ENCODE peak calls at places on chromosomes 11 and 22, in six cellular contexts. One of them, this sample, is unnamed.

GRCh38 chr11:541433-541885 is 4.1 kb downstream of the LRRC56 start:
- DNase-seq in brain microvascular endothelial cell: no peak
- DNase-seq in tibial nerve: no peak
- DNase-seq in ovary: no peak
- DNase-seq in Peyer's patch: no peak
- DNase-seq in dorsolateral prefrontal cortex: no peak
- DNase-seq in this sample: no peak

GRCh38 chr11:3880724-3881123 is 25.3 kb downstream of the STIM1 start:
- DNase-seq in brain microvascular endothelial cell: peak; percentile 15
- DNase-seq in tibial nerve: no peak
- DNase-seq in ovary: no peak
- DNase-seq in Peyer's patch: no peak
- DNase-seq in dorsolateral prefrontal cortex: no peak
- DNase-seq in this sample: no peak

GRCh38 chr11:133215529-133216230 is 316.6 kb downstream of the OPCML start:
- DNase-seq in brain microvascular endothelial cell: no peak
- DNase-seq in tibial nerve: no peak
- DNase-seq in ovary: no peak
- DNase-seq in Peyer's patch: no peak
- DNase-seq in dorsolateral prefrontal cortex: no peak
- DNase-seq in this sample: no peak

GRCh38 chr11:96017872-96018271 is 94.0 kb upstream of the MTMR2 start:
- DNase-seq in brain microvascular endothelial cell: no peak
- DNase-seq in tibial nerve: no peak
- DNase-seq in ovary: no peak
- DNase-seq in Peyer's patch: no peak
- DNase-seq in dorsolateral prefrontal cortex: no peak
- DNase-seq in this sample: no peak

GRCh38 chr11:82936261-82936660 is 34.7 kb downstream of the DDIAS start:
- DNase-seq in brain microvascular endothelial cell: peak; percentile 40
- DNase-seq in tibial nerve: no peak
- DNase-seq in ovary: no peak
- DNase-seq in Peyer's patch: no peak
- DNase-seq in dorsolateral prefrontal cortex: no peak
- DNase-seq in this sample: no peak

GRCh38 chr11:27331984-27332383 is 31.0 kb downstream of the CCDC34 start:
- DNase-seq in brain microvascular endothelial cell: peak; percentile 67
- DNase-seq in tibial nerve: no peak
- DNase-seq in ovary: no peak
- DNase-seq in Peyer's patch: no peak
- DNase-seq in dorsolateral prefrontal cortex: no peak
- DNase-seq in this sample: no peak

GRCh38 chr22:38169116-38169515 is 12.5 kb downstream of the PLA2G6 start:
- DNase-seq in brain microvascular endothelial cell: no peak
- DNase-seq in tibial nerve: no peak
- DNase-seq in ovary: no peak
- DNase-seq in Peyer's patch: no peak
- DNase-seq in dorsolateral prefrontal cortex: no peak
- DNase-seq in this sample: no peak

GRCh38 chr11:90171359-90171758 is 36.9 kb downstream of the NAALAD2 start:
- DNase-seq in brain microvascular endothelial cell: no peak
- DNase-seq in tibial nerve: no peak
- DNase-seq in ovary: no peak
- DNase-seq in Peyer's patch: no peak
- DNase-seq in dorsolateral prefrontal cortex: no peak
- DNase-seq in this sample: no peak

GRCh38 chr11:129048911-129049310 is 106.2 kb upstream of the TP53AIP1 start:
- DNase-seq in brain microvascular endothelial cell: no peak
- DNase-seq in tibial nerve: no peak
- DNase-seq in ovary: no peak
- DNase-seq in Peyer's patch: no peak
- DNase-seq in dorsolateral prefrontal cortex: no peak
- DNase-seq in this sample: no peak

GRCh38 chr11:34558211-34558610 is 44.6 kb upstream of the ELF5 start:
- DNase-seq in brain microvascular endothelial cell: no peak
- DNase-seq in tibial nerve: no peak
- DNase-seq in ovary: no peak
- DNase-seq in Peyer's patch: no peak
- DNase-seq in dorsolateral prefrontal cortex: no peak
- DNase-seq in this sample: no peak

GRCh38 chr11:117606807-117607206 is 190.2 kb downstream of the DSCAML1 start:
- DNase-seq in brain microvascular endothelial cell: no peak
- DNase-seq in tibial nerve: no peak
- DNase-seq in ovary: no peak
- DNase-seq in Peyer's patch: no peak
- DNase-seq in dorsolateral prefrontal cortex: no peak
- DNase-seq in this sample: no peak

GRCh38 chr22:23779731-23780130 is 7.0 kb upstream of the SMARCB1 start:
- DNase-seq in brain microvascular endothelial cell: no peak
- DNase-seq in tibial nerve: no peak
- DNase-seq in ovary: no peak
- DNase-seq in Peyer's patch: no peak
- DNase-seq in dorsolateral prefrontal cortex: no peak
- DNase-seq in this sample: no peak

GRCh38 chr11:8934735-8935478 is 2.2 kb upstream of the C11orf16 start:
- DNase-seq in brain microvascular endothelial cell: peak; percentile 88
- DNase-seq in tibial nerve: no peak
- DNase-seq in ovary: no peak
- DNase-seq in Peyer's patch: no peak
- DNase-seq in dorsolateral prefrontal cortex: no peak
- DNase-seq in this sample: no peak

GRCh38 chr22:22896601-22897000 is 9.0 kb downstream of the IGLL5 start:
- DNase-seq in brain microvascular endothelial cell: no peak
- DNase-seq in tibial nerve: no peak
- DNase-seq in ovary: no peak
- DNase-seq in Peyer's patch: no peak
- DNase-seq in dorsolateral prefrontal cortex: no peak
- DNase-seq in this sample: no peak

GRCh38 chr11:113873241-113873626 is 2.1 kb downstream of the USP28 start:
- DNase-seq in brain microvascular endothelial cell: peak; percentile 58
- DNase-seq in tibial nerve: no peak
- DNase-seq in ovary: no peak
- DNase-seq in Peyer's patch: no peak
- DNase-seq in dorsolateral prefrontal cortex: no peak
- DNase-seq in this sample: no peak

GRCh38 chr11:1943977-1944376 is 3.2 kb upstream of the MRPL23 start:
- DNase-seq in brain microvascular endothelial cell: no peak
- DNase-seq in tibial nerve: no peak
- DNase-seq in ovary: peak; percentile 14
- DNase-seq in Peyer's patch: no peak
- DNase-seq in dorsolateral prefrontal cortex: no peak
- DNase-seq in this sample: no peak

GRCh38 chr11:898160-898517 is 12.5 kb downstream of the CHID1 start:
- DNase-seq in brain microvascular endothelial cell: no peak
- DNase-seq in tibial nerve: no peak
- DNase-seq in ovary: no peak
- DNase-seq in Peyer's patch: no peak
- DNase-seq in dorsolateral prefrontal cortex: no peak
- DNase-seq in this sample: no peak

GRCh38 chr22:17300926-17301325 is 68.3 kb upstream of the CECR2 start:
- DNase-seq in brain microvascular endothelial cell: no peak
- DNase-seq in tibial nerve: no peak
- DNase-seq in ovary: no peak
- DNase-seq in Peyer's patch: no peak
- DNase-seq in dorsolateral prefrontal cortex: no peak
- DNase-seq in this sample: no peak

GRCh38 chr11:72720806-72721205 is 31.4 kb downstream of the ARAP1 start:
- DNase-seq in brain microvascular endothelial cell: no peak
- DNase-seq in tibial nerve: no peak
- DNase-seq in ovary: no peak
- DNase-seq in Peyer's patch: no peak
- DNase-seq in dorsolateral prefrontal cortex: no peak
- DNase-seq in this sample: no peak

GRCh38 chr22:46322711-46323110 is 12.8 kb upstream of the TRMU start:
- DNase-seq in brain microvascular endothelial cell: no peak
- DNase-seq in tibial nerve: no peak
- DNase-seq in ovary: no peak
- DNase-seq in Peyer's patch: no peak
- DNase-seq in dorsolateral prefrontal cortex: no peak
- DNase-seq in this sample: no peak

GRCh38 chr11:66842896-66843775 is at the start of gene RCE1:
- DNase-seq in brain microvascular endothelial cell: peak; percentile 74
- DNase-seq in tibial nerve: peak; percentile 84
- DNase-seq in ovary: peak; percentile 88
- DNase-seq in Peyer's patch: peak; percentile 96
- DNase-seq in dorsolateral prefrontal cortex: peak; percentile 86
- DNase-seq in this sample: peak; percentile 94

GRCh38 chr11:18650859-18651557 is 16.9 kb upstream of the SPTY2D1 start:
- DNase-seq in brain microvascular endothelial cell: peak; percentile 36
- DNase-seq in tibial nerve: peak; percentile 29
- DNase-seq in ovary: peak; percentile 33
- DNase-seq in Peyer's patch: no peak
- DNase-seq in dorsolateral prefrontal cortex: no peak
- DNase-seq in this sample: no peak

GRCh38 chr11:43708776-43709175 is 28.2 kb downstream of the HSD17B12 start:
- DNase-seq in brain microvascular endothelial cell: no peak
- DNase-seq in tibial nerve: no peak
- DNase-seq in ovary: no peak
- DNase-seq in Peyer's patch: no peak
- DNase-seq in dorsolateral prefrontal cortex: no peak
- DNase-seq in this sample: no peak

GRCh38 chr11:77111277-77111676 is 8.6 kb downstream of the OMP start:
- DNase-seq in brain microvascular endothelial cell: no peak
- DNase-seq in tibial nerve: no peak
- DNase-seq in ovary: no peak
- DNase-seq in Peyer's patch: no peak
- DNase-seq in dorsolateral prefrontal cortex: no peak
- DNase-seq in this sample: no peak

GRCh38 chr11:57477507-57478189 is 17.3 kb downstream of the RTN4RL2 start:
- DNase-seq in brain microvascular endothelial cell: no peak
- DNase-seq in tibial nerve: no peak
- DNase-seq in ovary: no peak
- DNase-seq in Peyer's patch: no peak
- DNase-seq in dorsolateral prefrontal cortex: no peak
- DNase-seq in this sample: no peak

GRCh38 chr11:57668467-57668890 is 565 bp downstream of the ZDHHC5 start:
- DNase-seq in brain microvascular endothelial cell: no peak
- DNase-seq in tibial nerve: no peak
- DNase-seq in ovary: no peak
- DNase-seq in Peyer's patch: no peak
- DNase-seq in dorsolateral prefrontal cortex: no peak
- DNase-seq in this sample: no peak

GRCh38 chr11:1837171-1838076 is 1.4 kb upstream of the TNNI2 start:
- DNase-seq in brain microvascular endothelial cell: no peak
- DNase-seq in tibial nerve: peak; percentile 40
- DNase-seq in ovary: peak; percentile 77
- DNase-seq in Peyer's patch: peak; percentile 73
- DNase-seq in dorsolateral prefrontal cortex: peak; percentile 40
- DNase-seq in this sample: peak; percentile 86

GRCh38 chr22:26462971-26463661 is 20.5 kb downstream of the HPS4 start:
- DNase-seq in brain microvascular endothelial cell: no peak
- DNase-seq in tibial nerve: no peak
- DNase-seq in ovary: no peak
- DNase-seq in Peyer's patch: no peak
- DNase-seq in dorsolateral prefrontal cortex: no peak
- DNase-seq in this sample: no peak

GRCh38 chr22:49966716-49967332 is 6.3 kb downstream of the PIM3 start:
- DNase-seq in brain microvascular endothelial cell: no peak
- DNase-seq in tibial nerve: peak; percentile 51
- DNase-seq in ovary: peak; percentile 61
- DNase-seq in Peyer's patch: peak; percentile 56
- DNase-seq in dorsolateral prefrontal cortex: peak; percentile 27
- DNase-seq in this sample: no peak

GRCh38 chr22:49964493-49965290 is 4.1 kb downstream of the PIM3 start:
- DNase-seq in brain microvascular endothelial cell: no peak
- DNase-seq in tibial nerve: no peak
- DNase-seq in ovary: peak; percentile 35
- DNase-seq in Peyer's patch: peak; percentile 54
- DNase-seq in dorsolateral prefrontal cortex: no peak
- DNase-seq in this sample: no peak

GRCh38 chr22:49967333-49968241 is 7.0 kb downstream of the PIM3 start:
- DNase-seq in brain microvascular endothelial cell: no peak
- DNase-seq in tibial nerve: peak; percentile 54
- DNase-seq in ovary: peak; percentile 60
- DNase-seq in Peyer's patch: peak; percentile 61
- DNase-seq in dorsolateral prefrontal cortex: peak; percentile 40
- DNase-seq in this sample: peak; percentile 21

GRCh38 chr22:49965291-49966040 is 4.9 kb downstream of the PIM3 start:
- DNase-seq in brain microvascular endothelial cell: no peak
- DNase-seq in tibial nerve: no peak
- DNase-seq in ovary: peak; percentile 29
- DNase-seq in Peyer's patch: peak; percentile 56
- DNase-seq in dorsolateral prefrontal cortex: no peak
- DNase-seq in this sample: no peak

DNA sequence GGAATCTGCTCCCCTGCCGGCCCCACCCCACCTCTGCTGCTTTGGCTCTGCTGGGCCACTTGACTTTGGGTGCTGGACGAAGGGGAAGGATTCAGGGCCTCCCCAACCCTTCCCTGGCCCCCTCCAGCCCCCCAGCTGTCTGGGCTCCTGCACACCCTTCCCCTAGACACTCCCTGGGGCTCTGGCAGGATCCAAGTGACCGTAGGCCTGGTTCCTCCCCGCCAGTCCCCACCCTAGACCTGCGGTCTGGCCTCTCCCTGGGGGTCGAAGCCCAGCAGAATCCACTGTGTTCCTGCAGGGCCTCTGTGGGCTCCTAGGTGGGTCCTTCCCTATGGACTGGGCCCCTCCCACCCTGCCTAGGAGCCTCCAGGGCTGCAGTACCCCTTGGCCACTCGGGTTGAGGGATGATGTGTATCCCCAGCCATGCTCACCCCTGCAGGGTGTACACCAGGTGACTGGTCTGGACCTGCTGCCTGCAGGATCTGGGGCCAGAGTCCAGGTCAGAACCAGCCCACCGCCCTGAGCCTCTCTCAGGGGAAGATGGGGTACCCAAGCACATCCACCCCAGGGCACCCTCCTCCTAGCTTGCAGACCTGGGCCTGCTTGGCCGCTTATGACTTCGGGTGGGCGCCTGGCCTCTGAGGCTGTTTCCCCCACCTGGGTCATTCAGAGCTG is 5.6 kb downstream of the PIM3 start:
- DNase-seq in brain microvascular endothelial cell: no peak
- DNase-seq in tibial nerve: no peak
- DNase-seq in ovary: peak; percentile 26
- DNase-seq in Peyer's patch: no peak
- DNase-seq in dorsolateral prefrontal cortex: no peak
- DNase-seq in this sample: no peak
- H3K4me3 ChIP-seq in brain microvascular endothelial cell: no peak overlapping the region
- H3K4me3 ChIP-seq in tibial nerve: no peak overlapping the region
- H3K4me3 ChIP-seq in ovary: no peak overlapping the region
- H3K4me3 ChIP-seq in Peyer's patch: no peak overlapping the region
- H3K4me3 ChIP-seq in dorsolateral prefrontal cortex: no peak overlapping the region
- H3K4me3 ChIP-seq in this sample: no peak overlapping the region

GRCh38 chr11:87445002-87445401 is 407.3 kb downstream of the TMEM135 start:
- DNase-seq in brain microvascular endothelial cell: peak; percentile 33
- DNase-seq in tibial nerve: no peak
- DNase-seq in ovary: no peak
- DNase-seq in Peyer's patch: no peak
- DNase-seq in dorsolateral prefrontal cortex: no peak
- DNase-seq in this sample: no peak
- H3K27ac ChIP-seq in brain microvascular endothelial cell: peak overlapping the region; percentile 49
- H3K27ac ChIP-seq in tibial nerve: no peak overlapping the region
- H3K27ac ChIP-seq in ovary: no peak overlapping the region
- H3K27ac ChIP-seq in Peyer's patch: no peak overlapping the region
- H3K27ac ChIP-seq in dorsolateral prefrontal cortex: no peak overlapping the region
- H3K27ac ChIP-seq in this sample: no peak overlapping the region

GRCh38 chr22:29313126-29314071 is 2.1 kb downstream of the RASL10A start:
- DNase-seq in brain microvascular endothelial cell: no peak
- DNase-seq in tibial nerve: no peak
- DNase-seq in ovary: no peak
- DNase-seq in Peyer's patch: peak; percentile 74
- DNase-seq in dorsolateral prefrontal cortex: no peak
- DNase-seq in this sample: no peak
- TF ChIP-seq CTCF in brain microvascular endothelial cell: peak; percentile 69
- TF ChIP-seq CTCF in tibial nerve: peak; percentile 49
- TF ChIP-seq CTCF in ovary: peak; percentile 59
- TF ChIP-seq CTCF in Peyer's patch: peak; percentile 83
- TF ChIP-seq CTCF in dorsolateral prefrontal cortex: peak; percentile 47
- TF ChIP-seq CTCF in this sample: peak; percentile 54

GRCh38 chr11:59666969-59667368 is 1.9 kb downstream of the PATL1 start:
- DNase-seq in brain microvascular endothelial cell: no peak
- DNase-seq in tibial nerve: no peak
- DNase-seq in ovary: no peak
- DNase-seq in Peyer's patch: no peak
- DNase-seq in dorsolateral prefrontal cortex: no peak
- DNase-seq in this sample: no peak
- H3K4me3 ChIP-seq in brain microvascular endothelial cell: no peak overlapping the region
- H3K4me3 ChIP-seq in tibial nerve: no peak overlapping the region
- H3K4me3 ChIP-seq in ovary: no peak overlapping the region
- H3K4me3 ChIP-seq in Peyer's patch: peak overlapping the region; percentile 3
- H3K4me3 ChIP-seq in dorsolateral prefrontal cortex: no peak overlapping the region
- H3K4me3 ChIP-seq in this sample: no peak overlapping the region